ENCODE peak calls at places on chromosomes 4 and X, in nine cellular contexts. D is right lobe of liver, A is uterus, I is HepG2, P is heart left ventricle, F is prostate gland, N is breast epithelium, X is transverse colon, V is HCT116. E is an unnamed sample.

GRCh38 chr4:77481856-77482255 is 123.8 kb upstream of the CXCL13 start:
- DNase-seq in N (no peak), I (no peak), A (no peak), P (no peak), F (no peak), D (no peak), X (no peak), V (no peak), E (no peak)

GRCh38 chrX:129842510-129843208 is 1.0 kb downstream of the ZDHHC9 start:
- DNase-seq in A (peak; percentile 19), N (no peak), V (no peak), F (peak; percentile 15), P (peak; percentile 7), X (peak; percentile 55), D (peak; percentile 53), I (peak; percentile 21), E (peak; percentile 66)

GRCh38 chrX:103531002-103531401 is 11.7 kb upstream of the RAB40A start:
- DNase-seq in I (no peak), V (no peak), A (no peak), D (no peak), N (no peak), X (no peak), F (no peak), P (no peak), E (no peak)

GRCh38 chrX:63275127-63275526 is 76.0 kb downstream of the SPIN4 start:
- DNase-seq in N (no peak), A (no peak), I (peak; percentile 4), V (peak; percentile 8), X (peak; percentile 14), P (peak; percentile 5), D (peak; percentile 51), F (no peak), E (no peak)

GRCh38 chr4:29578329-29578728 is 1141.8 kb upstream of the PCDH7 start:
- DNase-seq in N (no peak), V (no peak), X (no peak), A (no peak), F (no peak), P (no peak), I (no peak), D (no peak), E (no peak)

GRCh38 chrX:8846271-8846670 is 45.1 kb upstream of the FAM9A start:
- DNase-seq in X (no peak), D (no peak), P (no peak), A (no peak), V (no peak), I (no peak), N (no peak), F (no peak), E (no peak)

GRCh38 chr4:17060230-17060629 is 161.8 kb upstream of the LDB2 start:
- DNase-seq in N (no peak), X (no peak), V (no peak), D (no peak), P (no peak), I (no peak), F (no peak), A (no peak), E (no peak)

GRCh38 chr4:13386405-13387107 is 97.6 kb downstream of the RAB28 start:
- DNase-seq in F (no peak), D (no peak), X (no peak), V (no peak), P (no peak), A (no peak), N (no peak), I (no peak), E (no peak)

GRCh38 chr4:56757270-56757746 is 64.2 kb downstream of the SPINK2 start:
- DNase-seq in D (no peak), F (no peak), A (no peak), X (peak; percentile 55), N (no peak), P (no peak), V (no peak), I (no peak), E (peak; percentile 69)

GRCh38 chrX:10296581-10296980 is 139.8 kb downstream of the CLCN4 start:
- DNase-seq in N (no peak), D (no peak), F (no peak), A (no peak), X (no peak), P (no peak), V (no peak), I (no peak), E (no peak)

GRCh38 chr4:156476359-156476758 is 495.2 kb downstream of the PDGFC start:
- DNase-seq in N (no peak), X (no peak), P (no peak), D (no peak), A (no peak), V (peak; percentile 51), I (peak; percentile 1), F (no peak), E (no peak)

GRCh38 chrX:150508461-150509367 is 59.7 kb upstream of the MTM1 start:
- DNase-seq in P (peak; percentile 56), X (peak; percentile 19), V (no peak), I (no peak), F (peak; percentile 17), D (peak; percentile 52), A (peak; percentile 69), N (peak; percentile 23), E (no peak)

GRCh38 chr4:156931267-156931666 is 40.3 kb downstream of the PDGFC start:
- DNase-seq in A (no peak), X (peak; percentile 14), P (no peak), F (peak; percentile 62), V (peak; percentile 95), I (peak; percentile 70), D (no peak), N (peak; percentile 48), E (no peak)

GRCh38 chr4:6881908-6882307 is 27.7 kb upstream of the TBC1D14 start:
- DNase-seq in I (no peak), V (no peak), D (no peak), A (no peak), P (no peak), F (no peak), N (no peak), X (no peak), E (no peak)

GRCh38 chr4:113146876-113147358 is 97.5 kb downstream of the ANK2 start:
- DNase-seq in I (peak; percentile 73), X (no peak), F (no peak), A (no peak), N (no peak), D (peak; percentile 21), P (no peak), V (no peak), E (no peak)

GRCh38 chr4:185122681-185123345 is 20.3 kb upstream of the SLC25A4 start:
- DNase-seq in D (no peak), A (no peak), N (no peak), X (no peak), I (no peak), P (no peak), F (no peak), V (no peak), E (no peak)

GRCh38 chrX:10749113-10749512 is 128.7 kb upstream of the MID1 start:
- DNase-seq in V (no peak), F (no peak), X (no peak), D (no peak), P (no peak), I (no peak), A (no peak), N (no peak), E (no peak)

GRCh38 chr4:114435118-114435517 is 163.5 kb upstream of the UGT8 start:
- DNase-seq in F (no peak), D (no peak), V (no peak), A (no peak), I (no peak), X (no peak), N (no peak), P (no peak), E (no peak)

GRCh38 chr4:134762053-134762452 is 560.5 kb upstream of the PABPC4L start:
- DNase-seq in N (no peak), I (peak; percentile 1), D (no peak), A (no peak), V (no peak), F (no peak), X (no peak), P (no peak), E (no peak)

GRCh38 chr4:188550296-188550695 is 411.1 kb downstream of the TRIML1 start:
- DNase-seq in V (no peak), D (no peak), P (no peak), A (no peak), X (no peak), N (no peak), I (no peak), F (no peak), E (no peak)

GRCh38 chr4:37765741-37766140 is 60.7 kb upstream of the PGM2 start:
- DNase-seq in D (no peak), I (peak; percentile 78), N (no peak), A (no peak), X (no peak), P (no peak), V (no peak), F (no peak), E (no peak)

GRCh38 chrX:140918398-140919043 is 83.9 kb upstream of the SPANXB1 start:
- DNase-seq in I (peak; percentile 44), V (peak; percentile 10), F (no peak), N (no peak), X (peak; percentile 8), A (no peak), P (no peak), D (no peak), E (peak; percentile 17)

GRCh38 chrX:120334137-120334536 is 22.9 kb upstream of the TMEM255A start:
- DNase-seq in V (no peak), A (no peak), N (no peak), X (no peak), D (no peak), F (no peak), I (no peak), P (no peak), E (no peak)
- H3K9me3 ChIP-seq in V (no peaks in the 10 kb centered on the region), A (no peaks in the 10 kb centered on the region), N (peaks cover 10% of the 10 kb centered on the region), X (no peaks in the 10 kb centered on the region), D (no peaks in the 10 kb centered on the region), F (no peaks in the 10 kb centered on the region), I (peaks cover 8% of the 10 kb centered on the region), P (no peaks in the 10 kb centered on the region), E (no peaks in the 10 kb centered on the region)

GRCh38 chrX:41332408-41332987 is 1.5 kb upstream of the DDX3X start:
- DNase-seq in X (peak; percentile 55), F (peak; percentile 7), D (no peak), P (no peak), N (peak; percentile 63), A (peak; percentile 60), V (no peak), I (no peak), E (peak; percentile 75)
- TF ChIP-seq POLR2A in X (no peak), F (no peak), D (no peak), P (no peak), N (no peak), A (no peak), V (no peak), I (peak; percentile 12), E (no peak)

DNA sequence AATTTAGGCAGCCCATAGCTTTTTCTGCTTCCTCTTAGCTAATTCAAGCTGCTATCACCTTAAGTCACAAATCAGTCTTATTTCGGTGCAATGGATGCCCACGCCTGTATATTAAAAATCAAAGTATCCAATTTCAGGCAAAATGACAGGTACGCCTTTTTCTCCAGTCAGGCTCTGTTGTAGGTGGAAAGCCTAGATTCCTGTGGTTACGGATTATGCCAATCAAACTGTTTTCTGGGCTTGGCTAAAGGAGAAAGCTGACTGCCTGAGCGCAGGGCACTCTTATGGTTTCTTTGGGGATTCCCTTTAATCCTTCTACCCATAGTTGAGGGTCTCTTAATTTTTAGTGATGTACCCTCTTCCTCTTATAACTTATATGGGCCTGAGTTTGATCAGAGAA is 550.5 kb downstream of the PDHA2 start:
- DNase-seq in A (no peak), I (no peak), X (no peak), D (no peak), F (no peak), P (no peak), N (no peak), V (no peak), E (no peak)
- H3K9me3 ChIP-seq in A (no peaks in the 10 kb centered on the region), I (no peaks in the 10 kb centered on the region), X (no peaks in the 10 kb centered on the region), D (no peaks in the 10 kb centered on the region), F (no peaks in the 10 kb centered on the region), P (no peaks in the 10 kb centered on the region), N (no peaks in the 10 kb centered on the region), V (no peaks in the 10 kb centered on the region), E (no peaks in the 10 kb centered on the region)

GRCh38 chr4:141636077-141636770 is at the start of gene IL15:
- DNase-seq in P (peak; percentile 73), V (peak; percentile 36), F (peak; percentile 58), A (peak; percentile 59), N (peak; percentile 27), D (peak; percentile 91), I (peak; percentile 16), X (peak; percentile 90), E (peak; percentile 92)
- TF ChIP-seq POLR2A in P (no peak), V (no peak), F (peak; percentile 8), A (no peak), N (no peak), D (no peak), I (no peak), X (no peak), E (no peak)

E was measured in Peyer's patch.